ENCODE peak calls at places on chromosomes 1 and 21, in eight cellular contexts. N, U, A, J, O, P, I and E are unnamed samples. For H3K79me2, the result is how much of the 10 kb centered on the place peaks cover.

GRCh38 chr1:201381130-201381529 is 3.6 kb upstream of the TNNT2 start:
- DNase-seq in N (no peak), I (no peak), J (no peak), O (no peak), U (no peak), A (no peak), P (no peak), E (no peak)

GRCh38 chr1:3315991-3316943 is 138.2 kb upstream of the ARHGEF16 start:
- DNase-seq in A (no peak), P (no peak), I (no peak), J (no peak), N (no peak), U (no peak), O (no peak), E (peak)

GRCh38 chr1:3049164-3049563 is 19.8 kb upstream of the PRDM16 start:
- DNase-seq in P (no peak), U (no peak), O (no peak), J (no peak), I (no peak), N (no peak), A (no peak), E (no peak)

GRCh38 chr1:8350914-8351684 is 33.2 kb downstream of the SLC45A1 start:
- DNase-seq in N (no peak), U (no peak), J (no peak), P (no peak), O (no peak), A (no peak), I (no peak), E (no peak)

GRCh38 chr1:2539312-2539907 is 9.3 kb upstream of the HES5 start:
- DNase-seq in I (peak), N (no peak), A (peak), O (peak), U (no peak), P (no peak), J (peak), E (peak)

GRCh38 chr1:24416666-24417391 is 1.2 kb downstream of the NIPAL3 start:
- DNase-seq in O (no peak), A (peak), U (peak), P (peak), N (no peak), J (peak), I (peak), E (peak)

GRCh38 chr1:221575605-221576004 is 166.3 kb downstream of the DUSP10 start:
- DNase-seq in O (no peak), J (peak), U (peak), P (no peak), N (no peak), A (no peak), I (no peak), E (no peak)

GRCh38 chr1:7624791-7625355 is 146.2 kb upstream of the VAMP3 start:
- DNase-seq in J (no peak), O (no peak), U (no peak), N (no peak), I (no peak), A (no peak), P (no peak), E (no peak)

GRCh38 chr1:8133190-8133589 is 107.1 kb upstream of the ERRFI1 start:
- DNase-seq in I (peak), A (no peak), N (no peak), O (no peak), P (no peak), J (no peak), U (no peak), E (no peak)

GRCh38 chr1:97119775-97120174 is 398.2 kb downstream of the PTBP2 start:
- DNase-seq in P (no peak), U (no peak), O (peak), J (no peak), A (peak), I (no peak), N (no peak), E (no peak)

GRCh38 chr1:108719654-108720435 is 7.1 kb downstream of the FNDC7 start:
- DNase-seq in P (peak), I (peak), J (peak), A (no peak), N (peak), U (peak), O (no peak), E (no peak)

GRCh38 chr1:53378932-53379661 is 51.2 kb upstream of the LRP8 start:
- DNase-seq in P (no peak), U (no peak), N (no peak), O (no peak), I (no peak), A (no peak), J (no peak), E (no peak)

GRCh38 chr1:192545781-192546521 is 29.6 kb upstream of the RGS1 start:
- DNase-seq in P (no peak), O (no peak), J (no peak), A (no peak), N (no peak), U (no peak), I (peak), E (peak)

GRCh38 chr1:115251856-115252255 is 86.2 kb downstream of the NGF start:
- DNase-seq in A (no peak), I (peak), O (no peak), P (no peak), N (no peak), J (peak), U (peak), E (no peak)

GRCh38 chr1:11450310-11450709 is 28.6 kb upstream of the DISP3 start:
- DNase-seq in N (no peak), I (no peak), J (no peak), U (no peak), O (no peak), P (no peak), A (no peak), E (no peak)

GRCh38 chr1:85290826-85291225 is 14.4 kb upstream of the BCL10 start:
- DNase-seq in P (no peak), O (no peak), U (no peak), N (no peak), J (no peak), I (peak), A (no peak), E (no peak)

GRCh38 chr1:109762821-109763645 is 690 bp downstream of the EPS8L3 start:
- DNase-seq in O (no peak), U (peak), N (no peak), J (peak), P (no peak), A (no peak), I (peak), E (no peak)

GRCh38 chr1:219817914-219818313 is 110.4 kb downstream of the SLC30A10 start:
- DNase-seq in N (no peak), I (no peak), J (no peak), P (no peak), U (no peak), O (no peak), A (no peak), E (no peak)

GRCh38 chr1:116343019-116343418 is 30.0 kb upstream of the ATP1A1 start:
- DNase-seq in U (no peak), I (no peak), N (no peak), P (no peak), A (no peak), O (no peak), J (no peak), E (no peak)

GRCh38 chr21:39314155-39315027 is 959 bp upstream of the BRWD1 start:
- DNase-seq in P (peak), N (no peak), I (peak), U (peak), O (no peak), A (peak), J (peak), E (peak)

GRCh38 chr21:44697811-44698734 is 1.1 kb downstream of the KRTAP10-12 start:
- DNase-seq in A (peak), J (no peak), I (no peak), N (no peak), P (no peak), O (peak), U (peak), E (no peak)

GRCh38 chr1:27488523-27489138 is 1.3 kb downstream of the WASF2 start:
- DNase-seq in O (peak), J (peak), P (no peak), I (peak), A (peak), N (no peak), U (peak), E (peak)

GRCh38 chr1:234579967-234580366 is 30.0 kb downstream of the IRF2BP2 start:
- DNase-seq in N (no peak), P (no peak), U (no peak), I (peak), A (no peak), J (peak), O (no peak), E (peak)

GRCh38 chr1:6519491-6519934 is 28.0 kb upstream of the PLEKHG5 start:
- DNase-seq in N (no peak), P (no peak), U (no peak), J (no peak), I (peak), O (no peak), A (no peak), E (no peak)

GRCh38 chr1:232764458-232765231 is 40.6 kb upstream of the MAP10 start:
- DNase-seq in A (no peak), U (peak), J (no peak), N (no peak), O (no peak), P (no peak), I (no peak), E (no peak)

GRCh38 chr1:230705289-230706019 is 8.5 kb downstream of the AGT start:
- DNase-seq in J (no peak), P (no peak), U (no peak), A (no peak), I (no peak), N (no peak), O (no peak), E (no peak)

GRCh38 chr1:117389284-117389683 is 22.0 kb downstream of the MAN1A2 start:
- DNase-seq in I (no peak), O (no peak), J (no peak), N (no peak), A (no peak), P (no peak), U (no peak), E (no peak)

GRCh38 chr1:89953072-89953626 is 41.8 kb upstream of the ZNF326 start:
- DNase-seq in P (peak), N (peak), J (peak), I (peak), A (peak), U (peak), O (peak), E (peak)

GRCh38 chr21:46005481-46005881 is 23.9 kb downstream of the COL6A1 start:
- DNase-seq in I (no peak), U (no peak), O (no peak), A (no peak), N (no peak), P (no peak), J (no peak), E (no peak)

DNA sequence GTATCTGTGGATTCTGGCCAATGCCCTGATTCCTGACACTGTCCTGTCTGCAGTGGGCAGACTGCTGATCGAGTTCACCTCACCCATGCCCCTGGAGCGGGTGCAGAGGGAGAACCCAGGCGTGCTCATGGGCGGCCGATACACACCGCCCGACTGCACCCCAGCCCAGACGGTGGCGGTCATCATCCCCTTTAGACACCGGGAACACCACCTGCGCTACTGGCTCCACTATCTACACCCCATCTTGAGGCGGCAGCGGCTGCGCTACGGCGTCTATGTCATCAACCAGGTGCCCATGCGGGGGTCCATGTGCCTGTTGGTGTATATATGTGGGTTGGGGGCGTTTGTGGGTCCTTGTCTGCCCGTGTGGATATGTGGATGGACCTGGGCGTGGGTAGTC is 2.6 kb downstream of the B4GALT2 start:
- DNase-seq in A (no peak), O (no peak), U (no peak), N (no peak), P (no peak), J (no peak), I (no peak), E (no peak)
- H3K79me2 ChIP-seq in A (under half), O (under half), U (under half), N (half or more), P (under half), J (half or more), I (half or more), E (under half)

DNA sequence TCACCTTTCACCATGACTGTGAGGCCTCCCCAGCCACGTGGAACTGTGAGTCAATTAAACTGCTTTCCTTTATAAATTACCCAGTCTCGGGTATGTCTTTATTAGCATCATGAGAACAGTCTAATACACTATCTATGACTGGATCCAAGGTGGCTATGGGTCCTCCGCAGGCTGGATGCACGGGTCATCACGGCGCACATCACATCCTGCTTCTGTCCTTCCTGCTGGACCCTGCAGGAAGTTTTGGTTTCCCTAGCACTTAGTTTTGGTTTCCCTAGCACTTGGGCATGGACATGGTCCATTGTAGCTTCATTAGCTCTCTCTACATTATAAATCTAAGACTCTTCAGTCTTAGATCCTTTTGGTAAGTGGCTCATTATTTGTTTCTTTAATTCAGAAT is 14.2 kb upstream of the PHC2 start:
- DNase-seq in I (no peak), U (no peak), A (no peak), P (no peak), J (no peak), O (no peak), N (no peak), E (no peak)
- H3K4me3 ChIP-seq in I (no peak), U (no peak), A (no peak), P (no peak), J (no peak), O (no peak), N (no peak), E (no peak)

GRCh38 chr1:18426580-18426979 is 54.1 kb upstream of the KLHDC7A start:
- DNase-seq in P (no peak), A (no peak), U (no peak), I (no peak), N (no peak), O (no peak), J (no peak), E (no peak)
- TF ChIP-seq EZH2phosphoT487 in P (no peak), A (no peak), U (no peak), I (no peak), N (no peak), O (no peak), J (no peak), E (no peak)

DNA sequence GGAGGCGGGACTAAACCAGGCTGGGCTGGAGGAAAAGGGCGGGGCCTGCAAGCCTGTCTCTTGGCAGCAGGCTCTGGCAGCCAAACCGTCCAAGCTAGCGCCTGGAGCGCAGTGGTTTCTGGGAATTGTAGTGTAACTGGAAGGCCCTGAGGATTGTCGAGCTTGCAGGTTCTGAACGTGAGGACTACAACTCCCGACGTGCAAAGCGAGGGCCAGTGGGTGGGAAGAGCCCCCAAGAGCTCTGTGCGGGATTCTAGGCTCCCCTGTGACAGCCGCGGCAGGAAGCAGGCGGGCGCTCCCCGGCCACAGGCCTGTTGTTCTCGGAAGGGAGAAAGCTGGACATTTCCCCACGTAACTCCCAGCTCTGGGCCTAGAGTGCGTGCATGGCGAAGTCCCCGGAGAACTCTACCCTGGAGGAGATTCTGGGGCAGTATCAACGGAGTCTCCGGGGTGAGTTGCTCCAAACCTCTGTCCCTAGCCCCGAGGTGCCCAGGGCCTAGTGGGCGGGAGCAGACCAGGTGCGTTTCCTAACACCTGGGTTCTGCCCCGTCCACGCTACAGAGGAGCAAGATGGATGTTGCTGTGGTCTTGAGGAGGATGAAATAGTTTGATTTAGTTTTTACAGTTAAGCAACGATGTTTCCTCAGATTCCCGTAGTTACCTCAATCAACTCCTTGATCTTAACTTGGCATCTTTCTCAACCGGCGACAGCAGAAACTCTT is at the start of gene SDCCAG8:
- DNase-seq in P (peak), J (peak), I (peak), N (peak), A (peak), O (peak), U (peak), E (peak)
- H3K79me2 ChIP-seq in P (half or more), J (half or more), I (half or more), N (half or more), A (under half), O (half or more), U (half or more), E (half or more)